ENCODE peak calls at places on chromosome 16, in six cellular contexts. F is cardiac muscle cell, J is right lobe of liver, I is A549, E is PC-9, L is gastrocnemius medialis. H is an unnamed sample.

GRCh38 chr16:63617990-63618763 is 1503.7 kb downstream of the CDH11 start:
- DNase-seq in E (no peak), J (no peak), I (peak; percentile 20), L (no peak), F (peak; percentile 29), H (no peak)

GRCh38 chr16:48136547-48137360 is 19.0 kb downstream of the ABCC12 start:
- DNase-seq in F (peak; percentile 63), J (no peak), L (peak; percentile 17), I (no peak), E (no peak), H (no peak)

GRCh38 chr16:11049396-11050059 is 105.2 kb downstream of the CLEC16A start:
- DNase-seq in J (no peak), F (no peak), I (peak; percentile 8), L (no peak), E (peak; percentile 74), H (no peak)

GRCh38 chr16:16086653-16087446 is 136.4 kb downstream of the ABCC6 start:
- DNase-seq in E (no peak), L (no peak), F (no peak), I (no peak), J (no peak), H (no peak)

GRCh38 chr16:9670058-9670457 is 512.2 kb downstream of the GRIN2A start:
- DNase-seq in E (no peak), I (no peak), F (no peak), L (no peak), J (no peak), H (no peak)

GRCh38 chr16:73046484-73047214 is 1.3 kb downstream of the ZFHX3 start:
- DNase-seq in I (no peak), L (no peak), F (no peak), J (no peak), E (peak; percentile 65), H (no peak)

GRCh38 chr16:26951950-26952349 is 114.8 kb upstream of the C16orf82 start:
- DNase-seq in L (no peak), F (no peak), I (no peak), J (no peak), E (no peak), H (no peak)

GRCh38 chr16:58018803-58019202 is 6.8 kb upstream of the MMP15 start:
- DNase-seq in I (no peak), E (no peak), F (no peak), J (no peak), L (no peak), H (no peak)

GRCh38 chr16:72530434-72530833 is 358.5 kb upstream of the PMFBP1 start:
- DNase-seq in E (peak; percentile 37), I (no peak), J (no peak), L (no peak), F (peak; percentile 90), H (no peak)

GRCh38 chr16:35181422-35182030 is 1722.1 kb downstream of the TP53TG3F start:
- DNase-seq in L (no peak), I (no peak), F (no peak), J (peak; percentile 19), E (no peak), H (no peak)
- H3K9me3 ChIP-seq in L (no peaks in the 10 kb centered on the region), I (no peaks in the 10 kb centered on the region), F (no peaks in the 10 kb centered on the region), J (no peaks in the 10 kb centered on the region), E (no peaks in the 10 kb centered on the region), H (no peaks in the 10 kb centered on the region)

GRCh38 chr16:89378947-89379771 is 111.2 kb downstream of the ANKRD11 start:
- DNase-seq in F (no peak), J (no peak), E (no peak), I (no peak), L (no peak), H (no peak)
- TF ChIP-seq CTCF in F (no peak), J (no peak), E (no peak), I (no peak), L (no peak), H (no peak)

DNA sequence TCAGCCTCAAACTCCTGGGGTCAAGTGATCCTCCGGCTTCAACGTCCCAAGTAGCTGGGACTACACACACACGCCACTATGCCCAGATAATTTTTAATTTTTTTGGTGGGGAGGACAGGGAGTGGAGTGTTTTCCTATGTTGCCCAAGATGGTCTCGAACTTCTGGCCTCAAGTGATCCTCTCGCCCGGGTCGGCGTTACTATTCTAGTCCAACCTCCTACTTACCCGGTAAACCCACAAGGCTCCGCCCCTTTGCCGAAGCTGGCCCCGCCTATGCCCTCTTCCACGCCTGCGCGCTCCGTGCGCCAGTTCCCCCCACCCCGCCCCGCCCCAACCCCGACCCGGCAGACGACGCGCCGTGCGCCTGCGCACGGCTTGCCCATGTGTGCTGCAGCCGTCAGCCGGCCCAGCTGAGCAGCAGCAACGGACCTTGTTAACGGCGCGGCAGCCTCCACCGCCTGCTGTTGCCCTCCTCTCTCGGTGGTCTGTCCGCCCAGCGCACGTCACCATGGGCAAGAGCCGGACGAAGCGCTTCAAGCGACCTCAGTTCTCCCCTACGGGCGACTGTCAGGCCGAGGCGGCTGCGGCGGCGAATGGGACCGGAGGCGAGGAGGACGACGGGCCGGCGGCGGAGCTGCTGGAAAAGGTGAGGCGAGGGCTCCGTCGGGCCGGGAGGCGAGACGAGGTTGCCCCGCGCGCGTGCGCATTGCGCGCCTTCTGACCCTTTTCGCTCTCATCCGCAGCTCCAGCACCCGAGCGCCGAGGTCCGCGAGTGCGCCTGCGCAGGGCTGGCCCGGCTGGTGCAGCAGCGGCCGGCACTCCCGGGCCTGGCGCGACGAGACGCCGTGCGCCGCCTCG is at the start of gene HEATR3:
- DNase-seq in J (peak; percentile 96), E (peak; percentile 70), L (peak; percentile 79), I (peak; percentile 93), F (peak; percentile 96), H (peak; percentile 92)
- H3K4me3 ChIP-seq in J (peak within 1 kb of the TSS; percentile 100), E (peak within 1 kb of the TSS; percentile 94), L (peak within 1 kb of the TSS; percentile 85), I (peak within 1 kb of the TSS; percentile 90), F (peak within 1 kb of the TSS; percentile 77), H (peak within 1 kb of the TSS; percentile 80)

GRCh38 chr16:76038097-76038496 is 239.1 kb upstream of the CNTNAP4 start:
- DNase-seq in J (no peak), L (no peak), E (no peak), I (no peak), F (no peak), H (no peak)

GRCh38 chr16:76035689-76036088 is 241.5 kb upstream of the CNTNAP4 start:
- DNase-seq in I (no peak), F (no peak), L (no peak), E (no peak), J (no peak), H (no peak)
- H3K9me3 ChIP-seq in I (peaks cover 16% of the 10 kb centered on the region), F (no peaks in the 10 kb centered on the region), L (no peaks in the 10 kb centered on the region), E (no peaks in the 10 kb centered on the region), J (no peaks in the 10 kb centered on the region), H (peaks cover 7% of the 10 kb centered on the region)

GRCh38 chr16:81350306-81350615 is 35.5 kb downstream of the GAN start:
- DNase-seq in J (no peak), F (peak; percentile 10), E (no peak), L (no peak), I (no peak), H (no peak)
- TF ChIP-seq CTCF in J (no peak), F (peak; percentile 10), E (peak; percentile 42), L (no peak), I (no peak), H (no peak)

GRCh38 chr16:89344846-89345577 is 127.5 kb downstream of the ZNF778 start:
- DNase-seq in J (no peak), I (no peak), E (no peak), F (no peak), L (no peak), H (no peak)
- H3K4me3 ChIP-seq in J (no peak overlapping the region), I (no peak overlapping the region), E (no peak overlapping the region), F (no peak overlapping the region), L (no peak overlapping the region), H (no peak overlapping the region)

GRCh38 chr16:81754810-81755209 is 24.3 kb upstream of the PLCG2 start:
- DNase-seq in F (no peak), J (no peak), I (no peak), E (no peak), L (no peak), H (no peak)
- H3K9me3 ChIP-seq in F (no peaks in the 10 kb centered on the region), J (no peaks in the 10 kb centered on the region), I (peaks cover 2% of the 10 kb centered on the region), E (no peaks in the 10 kb centered on the region), L (no peaks in the 10 kb centered on the region), H (peaks cover 8% of the 10 kb centered on the region)

GRCh38 chr16:68843482-68844210 is at the start of gene TANGO6:
- DNase-seq in L (peak; percentile 65), E (peak; percentile 55), F (peak; percentile 83), I (peak; percentile 74), J (peak; percentile 85), H (peak; percentile 83)
- TF ChIP-seq CTCF in L (no peak), E (no peak), F (peak; percentile 36), I (peak; percentile 47), J (peak; percentile 20), H (peak; percentile 17)

GRCh38 chr16:82713778-82714177 is 87.0 kb downstream of the CDH13 start:
- DNase-seq in F (no peak), J (no peak), L (no peak), I (no peak), E (no peak), H (no peak)

GRCh38 chr16:82720414-82720813 is 93.6 kb downstream of the CDH13 start:
- DNase-seq in I (no peak), L (no peak), E (no peak), F (no peak), J (no peak), H (no peak)

GRCh38 chr16:82715160-82715559 is 88.4 kb downstream of the CDH13 start:
- DNase-seq in J (no peak), E (no peak), F (no peak), I (no peak), L (no peak), H (no peak)

GRCh38 chr16:82709987-82710386 is 83.2 kb downstream of the CDH13 start:
- DNase-seq in L (no peak), F (no peak), I (no peak), E (no peak), J (no peak), H (no peak)

DNA sequence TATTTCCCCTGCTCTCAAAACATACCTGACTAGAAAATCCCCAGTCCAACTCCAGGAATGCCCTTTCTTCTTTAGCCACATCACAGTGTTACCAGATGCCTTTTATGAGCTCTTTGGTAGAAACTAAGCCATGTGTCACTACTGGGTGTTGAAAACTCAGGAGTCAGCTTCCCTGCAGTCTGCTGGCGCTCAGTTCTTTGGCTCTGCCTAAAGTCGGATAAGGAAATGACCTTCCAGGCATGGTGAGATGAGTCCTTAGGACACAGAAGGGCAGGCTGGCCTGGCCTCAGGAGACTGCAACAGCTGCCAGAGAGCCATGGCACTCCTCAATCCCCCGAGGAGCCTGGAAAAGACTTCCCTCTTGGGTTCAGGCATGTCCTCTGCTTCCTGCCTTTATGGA is 89.1 kb downstream of the CDH13 start:
- DNase-seq in J (no peak), L (peak; percentile 75), I (no peak), F (peak; percentile 12), E (no peak), H (no peak)
- H3K4me3 ChIP-seq in J (no peak overlapping the region), L (no peak overlapping the region), I (no peak overlapping the region), F (no peak overlapping the region), E (no peak overlapping the region), H (peak overlapping the region; percentile 24)